ENCODE peak calls at places on chromosomes 1 and 21, in nine cellular contexts. R, D, S, T, I, N, V, B and A are unnamed samples.

GRCh38 chr1:244311784-244312532 is 139.8 kb downstream of the ADSS2 start:
- DNase-seq in I (no peak), R (no peak), S (no peak), D (no peak), B (no peak), T (no peak), V (no peak), N (no peak), A (no peak)

GRCh38 chr1:214670098-214670497 is 67.1 kb downstream of the CENPF start:
- DNase-seq in N (no peak), B (peak; percentile 42), D (no peak), V (no peak), R (no peak), T (no peak), I (no peak), S (no peak), A (peak; percentile 33)

GRCh38 chr1:183218039-183218618 is 32.1 kb downstream of the LAMC2 start:
- DNase-seq in V (no peak), S (no peak), I (no peak), R (peak; percentile 58), B (no peak), D (no peak), N (no peak), T (no peak), A (no peak)

GRCh38 chr1:238772321-238772720 is 614.0 kb upstream of the CHRM3 start:
- DNase-seq in V (no peak), R (no peak), T (no peak), I (no peak), N (no peak), D (no peak), S (no peak), B (no peak), A (no peak)

GRCh38 chr1:71655604-71656003 is 574.8 kb upstream of the ZRANB2 start:
- DNase-seq in I (no peak), N (no peak), R (no peak), B (no peak), T (no peak), D (no peak), S (no peak), V (no peak), A (no peak)

GRCh38 chr1:176494436-176494835 is 31.5 kb downstream of the PAPPA2 start:
- DNase-seq in R (no peak), D (no peak), I (no peak), T (no peak), N (no peak), V (no peak), S (no peak), B (no peak), A (no peak)

GRCh38 chr1:231628207-231628876 is 1.8 kb downstream of the DISC1 start:
- DNase-seq in I (no peak), R (no peak), S (no peak), B (peak; percentile 68), D (no peak), V (no peak), N (no peak), T (no peak), A (no peak)

GRCh38 chr1:4655674-4656532 is 1.5 kb downstream of the AJAP1 start:
- DNase-seq in V (peak; percentile 39), D (no peak), N (peak; percentile 80), S (no peak), R (peak; percentile 66), T (peak; percentile 28), B (peak; percentile 75), I (no peak), A (no peak)

GRCh38 chr1:223479718-223480425 is 86.7 kb downstream of the CCDC185 start:
- DNase-seq in D (no peak), N (peak; percentile 56), T (no peak), S (no peak), V (no peak), B (peak; percentile 44), R (no peak), I (no peak), A (no peak)

GRCh38 chr1:245500546-245500945 is 345.8 kb downstream of the KIF26B start:
- DNase-seq in N (no peak), S (no peak), T (no peak), B (peak; percentile 99), D (no peak), I (no peak), V (no peak), R (no peak), A (no peak)

GRCh38 chr1:25468037-25468436 is 37.3 kb downstream of the MACO1 start:
- DNase-seq in B (no peak), S (no peak), R (no peak), V (no peak), T (no peak), D (no peak), I (no peak), N (no peak), A (no peak)

GRCh38 chr1:8161546-8162110 is 135.5 kb upstream of the ERRFI1 start:
- DNase-seq in V (no peak), T (no peak), I (no peak), N (no peak), B (no peak), R (no peak), D (no peak), S (no peak), A (no peak)

GRCh38 chr1:56577859-56578663 is 1.3 kb downstream of the PLPP3 start:
- DNase-seq in S (no peak), N (peak; percentile 51), I (no peak), D (no peak), T (peak; percentile 28), R (peak; percentile 72), B (peak; percentile 55), V (peak; percentile 60), A (peak; percentile 84)

GRCh38 chr21:38455403-38455802 is 42.9 kb downstream of the ERG start:
- DNase-seq in T (no peak), N (no peak), S (no peak), B (no peak), I (no peak), D (no peak), V (no peak), R (no peak), A (no peak)

GRCh38 chr1:57591854-57592253 is 168.0 kb upstream of the DAB1 start:
- DNase-seq in I (no peak), R (no peak), S (no peak), D (no peak), V (no peak), N (no peak), B (no peak), T (no peak), A (no peak)

GRCh38 chr1:160667896-160668295 is 21.1 kb upstream of the SLAMF1 start:
- DNase-seq in B (no peak), D (no peak), R (no peak), T (no peak), I (no peak), V (no peak), S (no peak), N (no peak), A (no peak)

GRCh38 chr1:14578156-14578555 is 20.3 kb upstream of the KAZN start:
- DNase-seq in B (no peak), I (no peak), R (no peak), N (no peak), D (no peak), T (no peak), S (no peak), V (no peak), A (no peak)

GRCh38 chr1:162074548-162074947 is 5.1 kb downstream of the NOS1AP start:
- DNase-seq in V (no peak), B (peak; percentile 43), T (no peak), R (no peak), D (no peak), N (no peak), I (no peak), S (no peak), A (no peak)

GRCh38 chr1:228416217-228416971 is at the start of gene TRIM17:
- DNase-seq in I (peak; percentile 21), D (no peak), S (peak; percentile 77), N (peak; percentile 70), R (peak; percentile 80), T (peak; percentile 36), V (peak; percentile 84), B (no peak), A (no peak)

GRCh38 chr1:965526-966134 is 652 bp upstream of the PLEKHN1 start:
- DNase-seq in S (no peak), R (peak; percentile 16), B (no peak), D (no peak), N (no peak), I (no peak), T (no peak), V (no peak), A (no peak)

GRCh38 chr1:156656779-156657160 is 14.9 kb downstream of the BCAN start:
- DNase-seq in V (no peak), B (no peak), R (no peak), T (no peak), N (peak; percentile 67), D (no peak), I (no peak), S (no peak), A (no peak)

GRCh38 chr1:156752843-156753486 is 1.5 kb upstream of the HDGF start:
- DNase-seq in T (no peak), B (no peak), V (no peak), S (no peak), I (no peak), R (no peak), N (no peak), D (no peak), A (no peak)

GRCh38 chr1:232737917-232738316 is 67.3 kb upstream of the MAP10 start:
- DNase-seq in V (no peak), N (no peak), S (no peak), R (no peak), I (no peak), D (no peak), T (no peak), B (no peak), A (no peak)

GRCh38 chr1:224623743-224624333 is 7.7 kb downstream of the CNIH3 start:
- DNase-seq in B (peak; percentile 41), N (no peak), T (no peak), D (peak; percentile 77), R (no peak), V (no peak), I (peak; percentile 89), S (peak; percentile 96), A (peak; percentile 39)

GRCh38 chr1:188715566-188715965 is 1762.1 kb downstream of the BRINP3 start:
- DNase-seq in I (no peak), S (no peak), D (no peak), B (peak; percentile 16), N (no peak), R (no peak), V (no peak), T (no peak), A (no peak)

GRCh38 chr1:182446033-182446669 is 3.8 kb upstream of the RGSL1 start:
- DNase-seq in R (no peak), T (peak; percentile 51), S (peak; percentile 45), B (peak; percentile 81), N (peak; percentile 35), I (peak; percentile 4), D (peak; percentile 39), V (peak; percentile 22), A (no peak)

GRCh38 chr1:90835661-90836344 is 118.7 kb upstream of the BARHL2 start:
- DNase-seq in N (peak; percentile 67), T (peak; percentile 15), V (peak; percentile 52), B (no peak), I (no peak), D (no peak), S (no peak), R (peak; percentile 24), A (no peak)

GRCh38 chr1:16073490-16074104 is at the start of gene FAM131C:
- DNase-seq in B (peak; percentile 27), T (peak; percentile 79), D (no peak), V (peak; percentile 52), I (peak; percentile 26), N (peak; percentile 49), S (no peak), R (peak; percentile 67), A (peak; percentile 52)

GRCh38 chr1:54249798-54250497 is 50.0 kb downstream of the MRPL37 start:
- DNase-seq in S (no peak), V (no peak), I (no peak), D (no peak), N (peak; percentile 57), T (no peak), B (peak; percentile 23), R (no peak), A (no peak)

GRCh38 chr21:43734830-43735229 is 15.9 kb downstream of the PDXK start:
- DNase-seq in D (no peak), R (no peak), T (no peak), I (no peak), V (no peak), B (no peak), S (no peak), N (no peak), A (peak; percentile 54)

GRCh38 chr1:83818916-83819315 is 180.0 kb downstream of the TTLL7 start:
- DNase-seq in S (no peak), N (no peak), R (no peak), D (no peak), V (no peak), T (no peak), B (peak; percentile 66), I (no peak), A (no peak)